ENCODE peak calls at places on chromosomes 13 and 19, in five cellular contexts. Z is neural progenitor cell, L is neural crest cell, U is ovary, D is pancreas. H is an unnamed sample.

GRCh38 chr19:55487884-55488687 is at the start of gene SSC5D:
- DNase-seq in Z (peak), L (no peak), U (peak), D (no peak), H (peak)

GRCh38 chr19:4284176-4284958 is 5.3 kb downstream of the SHD start:
- DNase-seq in Z (peak), L (no peak), U (no peak), D (no peak), H (peak)

GRCh38 chr13:101007245-101007644 is 332.6 kb upstream of the TMTC4 start:
- DNase-seq in Z (no peak), L (no peak), U (no peak), D (no peak), H (no peak)

GRCh38 chr19:50812474-50812873 is 11.1 kb downstream of the KLK1 start:
- DNase-seq in Z (no peak), L (no peak), U (no peak), D (no peak), H (no peak)

GRCh38 chr13:19587635-19588300 is 26.4 kb upstream of the TPTE2 start:
- DNase-seq in Z (no peak), L (no peak), U (no peak), D (peak), H (no peak)

GRCh38 chr13:90867336-90867683 is 480.2 kb upstream of the MIR17HG start:
- DNase-seq in Z (peak), L (peak), U (peak), D (peak), H (peak)

GRCh38 chr19:20422616-20423205 is 142.9 kb downstream of the ZNF737 start:
- DNase-seq in Z (peak), L (no peak), U (peak), D (no peak), H (peak)

GRCh38 chr19:40465025-40465780 is at the start of gene BLVRB:
- DNase-seq in Z (no peak), L (no peak), U (no peak), D (no peak), H (no peak)

GRCh38 chr19:12872941-12873890 is 8.0 kb downstream of the DNASE2 start:
- DNase-seq in Z (peak), L (no peak), U (peak), D (peak), H (peak)

GRCh38 chr13:77065456-77066147 is 38.6 kb upstream of the FBXL3 start:
- DNase-seq in Z (no peak), L (no peak), U (no peak), D (no peak), H (no peak)

GRCh38 chr13:111479412-111479811 is 159.0 kb downstream of the TEX29 start:
- DNase-seq in Z (no peak), L (no peak), U (no peak), D (no peak), H (no peak)

GRCh38 chr19:29677001-29677781 is 11.9 kb downstream of the PLEKHF1 start:
- DNase-seq in Z (no peak), L (no peak), U (no peak), D (no peak), H (peak)

GRCh38 chr13:33751151-33751550 is 66.8 kb upstream of the RFC3 start:
- DNase-seq in Z (no peak), L (no peak), U (no peak), D (no peak), H (no peak)

GRCh38 chr19:40332669-40333068 is 15.5 kb downstream of the C19orf47 start:
- DNase-seq in Z (no peak), L (no peak), U (no peak), D (no peak), H (no peak)

GRCh38 chr13:51739403-51740112 is 64.4 kb downstream of the DHRS12 start:
- DNase-seq in Z (no peak), L (no peak), U (no peak), D (no peak), H (no peak)

GRCh38 chr13:98581971-98582702 is 5.2 kb upstream of the STK24 start:
- DNase-seq in Z (no peak), L (no peak), U (no peak), D (no peak), H (no peak)

DNA sequence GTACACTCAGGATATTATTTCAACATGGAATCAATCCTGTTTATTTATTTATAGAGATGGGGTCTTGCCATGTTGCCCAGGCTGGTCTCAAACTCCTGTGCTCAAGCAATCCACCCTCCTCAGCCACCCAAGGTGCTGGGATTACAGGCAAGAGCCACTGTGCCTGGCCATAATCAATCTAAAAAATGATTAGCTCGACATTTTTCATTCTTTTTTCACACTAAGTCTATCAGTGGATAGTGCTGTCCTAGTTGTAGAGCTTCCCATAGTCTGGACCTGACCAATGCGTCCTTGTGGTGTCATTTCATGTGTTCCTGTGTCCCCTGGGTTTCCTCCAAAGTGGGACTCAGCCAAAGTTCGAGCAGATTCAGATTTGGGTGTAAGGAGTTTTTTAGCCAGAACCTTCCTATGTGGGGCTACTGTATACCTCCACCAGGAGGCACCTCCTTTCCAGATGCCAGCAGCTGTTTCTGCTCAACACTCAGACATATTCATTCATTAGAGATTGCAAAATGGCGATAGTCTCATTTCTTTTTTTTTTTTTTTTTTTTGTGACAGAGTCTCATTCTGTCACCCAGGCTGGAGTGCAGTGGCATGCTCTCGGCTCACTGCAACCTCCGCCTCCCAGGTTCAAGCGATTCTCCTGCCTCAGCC is 61.1 kb downstream of the MAP4K1 start:
- DNase-seq in Z (no peak), L (no peak), U (no peak), D (no peak), H (no peak)
- TF ChIP-seq CTCF in Z (peak), L (peak), U (no peak), D (no peak), H (no peak)

GRCh38 chr13:31207630-31208549 is 8.1 kb downstream of the B3GLCT start:
- DNase-seq in Z (peak), L (no peak), U (peak), D (no peak), H (peak)

GRCh38 chr13:31209819-31210209 is 10.0 kb downstream of the B3GLCT start:
- DNase-seq in Z (no peak), L (no peak), U (no peak), D (no peak), H (no peak)

GRCh38 chr13:31208554-31209122 is 8.9 kb downstream of the B3GLCT start:
- DNase-seq in Z (no peak), L (no peak), U (no peak), D (no peak), H (no peak)

GRCh38 chr13:31213681-31214289 is 14.0 kb downstream of the B3GLCT start:
- DNase-seq in Z (no peak), L (no peak), U (no peak), D (no peak), H (no peak)

DNA sequence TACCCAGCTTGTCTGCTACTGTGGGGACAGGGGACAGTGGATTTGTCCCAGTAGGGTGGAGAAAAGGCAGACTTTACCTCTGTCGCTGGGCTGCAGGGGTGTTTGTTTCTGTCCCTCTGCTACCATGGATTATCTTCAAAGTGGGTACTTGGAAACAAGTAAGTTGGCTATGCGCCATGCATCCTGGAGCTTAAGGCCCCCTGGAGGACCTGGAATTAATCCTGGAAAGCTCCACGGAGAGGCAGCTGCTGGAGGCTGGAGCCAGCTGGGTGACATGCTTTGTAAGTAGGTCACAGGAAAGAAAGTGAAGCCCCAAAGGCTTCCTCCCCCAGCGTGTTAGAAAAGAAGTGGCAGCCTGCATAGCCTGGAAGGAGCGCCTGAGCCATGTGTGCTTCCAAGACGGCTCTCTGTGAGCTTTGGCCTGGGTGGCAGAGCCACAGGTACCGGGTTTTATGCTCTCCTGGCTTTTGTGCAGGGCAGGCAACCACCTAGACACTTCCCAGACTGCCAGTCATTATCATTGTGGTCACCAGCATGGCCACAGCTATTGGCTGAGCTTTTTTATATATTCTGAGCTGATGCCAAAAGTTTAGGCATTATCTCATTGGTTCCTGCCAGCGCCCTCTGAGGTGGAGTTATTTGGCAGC is 9.5 kb downstream of the B3GLCT start:
- DNase-seq in Z (peak), L (no peak), U (peak), D (no peak), H (peak)
- TF ChIP-seq CTCF in Z (peak), L (no peak), U (no peak), D (no peak), H (peak)

GRCh38 chr19:14072535-14073231 is at the start of gene MISP3:
- DNase-seq in Z (peak), L (no peak), U (no peak), D (peak), H (peak)
- TF ChIP-seq CTCF in Z (no peak), L (no peak), U (no peak), D (no peak), H (no peak)

GRCh38 chr19:38952395-38953165 is 21.8 kb downstream of the MRPS12 start:
- DNase-seq in Z (peak), L (peak), U (no peak), D (no peak), H (peak)
- TF ChIP-seq CTCF in Z (peak), L (peak), U (no peak), D (peak), H (peak)

GRCh38 chr13:40597735-40598365 is 68.6 kb downstream of the FOXO1 start:
- DNase-seq in Z (peak), L (no peak), U (no peak), D (no peak), H (no peak)
- TF ChIP-seq CTCF in Z (no peak), L (no peak), U (no peak), D (no peak), H (no peak)